ENCODE peak calls at places on chromosomes 2 and 18, in ten cellular contexts. One of them, this sample, is unnamed. For H3K4me1, the result is how much of the 10 kb centered on the place peaks cover.

GRCh38 chr2:95320986-95321767 is 24.0 kb downstream of the KCNIP3 start:
- DNase-seq in effector memory CD4-positive, alpha-beta T cell: no peak
- DNase-seq in Peyer's patch: no peak
- DNase-seq in upper lobe of right lung: no peak
- DNase-seq in GM23248: peak
- DNase-seq in astrocyte: no peak
- DNase-seq in fibroblast of lung: no peak
- DNase-seq in trophoblast cell: no peak
- DNase-seq in CD4-positive, CD25-positive, alpha-beta regulatory T cell: no peak
- DNase-seq in tibial nerve: no peak
- DNase-seq in this sample: no peak

GRCh38 chr18:8766576-8767253 is 61.4 kb downstream of the MTCL1 start:
- DNase-seq in upper lobe of right lung: no peak
- DNase-seq in effector memory CD4-positive, alpha-beta T cell: no peak
- DNase-seq in fibroblast of lung: no peak
- DNase-seq in astrocyte: no peak
- DNase-seq in CD4-positive, CD25-positive, alpha-beta regulatory T cell: no peak
- DNase-seq in GM23248: no peak
- DNase-seq in Peyer's patch: no peak
- DNase-seq in trophoblast cell: no peak
- DNase-seq in tibial nerve: no peak
- DNase-seq in this sample: no peak

GRCh38 chr2:73063909-73064875 is 7.3 kb downstream of the SFXN5 start:
- DNase-seq in upper lobe of right lung: no peak
- DNase-seq in astrocyte: peak
- DNase-seq in effector memory CD4-positive, alpha-beta T cell: no peak
- DNase-seq in Peyer's patch: no peak
- DNase-seq in trophoblast cell: no peak
- DNase-seq in fibroblast of lung: peak
- DNase-seq in GM23248: peak
- DNase-seq in tibial nerve: no peak
- DNase-seq in CD4-positive, CD25-positive, alpha-beta regulatory T cell: no peak
- DNase-seq in this sample: no peak

GRCh38 chr2:161358838-161359237 is 50.6 kb downstream of the PSMD14 start:
- DNase-seq in astrocyte: no peak
- DNase-seq in GM23248: no peak
- DNase-seq in trophoblast cell: peak
- DNase-seq in effector memory CD4-positive, alpha-beta T cell: no peak
- DNase-seq in upper lobe of right lung: no peak
- DNase-seq in fibroblast of lung: no peak
- DNase-seq in tibial nerve: no peak
- DNase-seq in Peyer's patch: no peak
- DNase-seq in CD4-positive, CD25-positive, alpha-beta regulatory T cell: no peak
- DNase-seq in this sample: no peak

GRCh38 chr2:45612741-45613140 is 1.7 kb upstream of the SRBD1 start:
- DNase-seq in upper lobe of right lung: no peak
- DNase-seq in effector memory CD4-positive, alpha-beta T cell: no peak
- DNase-seq in trophoblast cell: no peak
- DNase-seq in fibroblast of lung: no peak
- DNase-seq in Peyer's patch: no peak
- DNase-seq in tibial nerve: no peak
- DNase-seq in GM23248: peak
- DNase-seq in astrocyte: no peak
- DNase-seq in CD4-positive, CD25-positive, alpha-beta regulatory T cell: no peak
- DNase-seq in this sample: peak

GRCh38 chr2:88212251-88212790 is 42.2 kb downstream of the THNSL2 start:
- DNase-seq in fibroblast of lung: no peak
- DNase-seq in tibial nerve: no peak
- DNase-seq in effector memory CD4-positive, alpha-beta T cell: no peak
- DNase-seq in Peyer's patch: no peak
- DNase-seq in upper lobe of right lung: no peak
- DNase-seq in CD4-positive, CD25-positive, alpha-beta regulatory T cell: no peak
- DNase-seq in trophoblast cell: peak
- DNase-seq in GM23248: peak
- DNase-seq in astrocyte: no peak
- DNase-seq in this sample: no peak

GRCh38 chr2:240644171-240644651 is 18.9 kb downstream of the GPR35 start:
- DNase-seq in trophoblast cell: no peak
- DNase-seq in upper lobe of right lung: peak
- DNase-seq in tibial nerve: no peak
- DNase-seq in fibroblast of lung: no peak
- DNase-seq in astrocyte: no peak
- DNase-seq in Peyer's patch: no peak
- DNase-seq in CD4-positive, CD25-positive, alpha-beta regulatory T cell: no peak
- DNase-seq in effector memory CD4-positive, alpha-beta T cell: no peak
- DNase-seq in GM23248: no peak
- DNase-seq in this sample: no peak

GRCh38 chr2:88451647-88452150 is 794 bp downstream of the FOXI3 start:
- DNase-seq in tibial nerve: no peak
- DNase-seq in GM23248: peak
- DNase-seq in upper lobe of right lung: peak
- DNase-seq in astrocyte: no peak
- DNase-seq in trophoblast cell: no peak
- DNase-seq in effector memory CD4-positive, alpha-beta T cell: no peak
- DNase-seq in Peyer's patch: no peak
- DNase-seq in fibroblast of lung: no peak
- DNase-seq in CD4-positive, CD25-positive, alpha-beta regulatory T cell: no peak
- DNase-seq in this sample: peak

GRCh38 chr2:232417489-232417888 is 10.8 kb downstream of the ALPG start:
- DNase-seq in upper lobe of right lung: peak
- DNase-seq in trophoblast cell: no peak
- DNase-seq in tibial nerve: no peak
- DNase-seq in effector memory CD4-positive, alpha-beta T cell: no peak
- DNase-seq in Peyer's patch: no peak
- DNase-seq in GM23248: no peak
- DNase-seq in fibroblast of lung: no peak
- DNase-seq in CD4-positive, CD25-positive, alpha-beta regulatory T cell: no peak
- DNase-seq in astrocyte: no peak
- DNase-seq in this sample: no peak

GRCh38 chr2:161030260-161031063 is 129.8 kb upstream of the TANK start:
- DNase-seq in CD4-positive, CD25-positive, alpha-beta regulatory T cell: no peak
- DNase-seq in effector memory CD4-positive, alpha-beta T cell: no peak
- DNase-seq in trophoblast cell: peak
- DNase-seq in upper lobe of right lung: no peak
- DNase-seq in fibroblast of lung: peak
- DNase-seq in Peyer's patch: no peak
- DNase-seq in tibial nerve: no peak
- DNase-seq in astrocyte: peak
- DNase-seq in GM23248: peak
- DNase-seq in this sample: peak

GRCh38 chr18:10490401-10491289 is 35.2 kb upstream of the NAPG start:
- DNase-seq in GM23248: no peak
- DNase-seq in astrocyte: no peak
- DNase-seq in effector memory CD4-positive, alpha-beta T cell: peak
- DNase-seq in tibial nerve: no peak
- DNase-seq in fibroblast of lung: no peak
- DNase-seq in trophoblast cell: peak
- DNase-seq in Peyer's patch: no peak
- DNase-seq in CD4-positive, CD25-positive, alpha-beta regulatory T cell: peak
- DNase-seq in upper lobe of right lung: no peak
- DNase-seq in this sample: peak

DNA sequence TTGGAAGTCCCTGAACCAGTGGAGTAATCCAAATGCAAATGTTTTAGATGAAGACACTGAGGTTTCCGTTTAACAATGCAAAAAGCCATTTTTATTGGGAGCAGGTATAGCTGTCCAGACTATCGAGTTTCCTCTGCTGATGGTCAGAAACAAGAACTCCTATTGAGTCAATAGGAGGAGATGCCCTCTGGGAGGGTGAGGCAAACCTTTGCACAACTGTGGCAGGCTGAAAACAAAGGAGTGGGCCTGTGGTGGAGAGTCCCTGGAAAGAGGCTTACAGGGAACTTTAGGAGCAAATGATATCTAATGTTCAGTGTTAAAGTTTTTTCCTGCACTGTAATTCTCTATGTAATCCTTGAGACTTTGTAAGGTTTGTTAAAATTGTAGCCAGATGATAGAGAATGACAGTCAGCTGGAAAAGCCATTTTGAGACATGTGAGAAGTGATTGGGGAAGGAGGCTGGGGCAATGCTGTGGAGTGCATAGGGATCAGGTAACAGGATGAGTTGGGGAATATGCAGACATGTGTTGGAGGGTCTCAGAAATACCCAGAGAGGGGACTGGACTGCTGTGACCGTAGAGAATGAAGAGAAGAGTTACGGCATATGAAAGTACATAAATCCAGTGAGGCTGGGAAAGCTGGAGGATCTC is 15.1 kb upstream of the EML4 start:
- DNase-seq in trophoblast cell: no peak
- DNase-seq in tibial nerve: no peak
- DNase-seq in Peyer's patch: no peak
- DNase-seq in GM23248: no peak
- DNase-seq in upper lobe of right lung: no peak
- DNase-seq in CD4-positive, CD25-positive, alpha-beta regulatory T cell: no peak
- DNase-seq in effector memory CD4-positive, alpha-beta T cell: no peak
- DNase-seq in astrocyte: no peak
- DNase-seq in fibroblast of lung: no peak
- DNase-seq in this sample: no peak
- H3K4me1 ChIP-seq in trophoblast cell: under half
- H3K4me1 ChIP-seq in tibial nerve: under half
- H3K4me1 ChIP-seq in Peyer's patch: under half
- H3K4me1 ChIP-seq in GM23248: under half
- H3K4me1 ChIP-seq in upper lobe of right lung: under half
- H3K4me1 ChIP-seq in CD4-positive, CD25-positive, alpha-beta regulatory T cell: under half
- H3K4me1 ChIP-seq in effector memory CD4-positive, alpha-beta T cell: under half
- H3K4me1 ChIP-seq in astrocyte: under half
- H3K4me1 ChIP-seq in fibroblast of lung: under half
- H3K4me1 ChIP-seq in this sample: under half

GRCh38 chr18:44802508-44802907 is 121.8 kb downstream of the SETBP1 start:
- DNase-seq in upper lobe of right lung: no peak
- DNase-seq in astrocyte: peak
- DNase-seq in effector memory CD4-positive, alpha-beta T cell: no peak
- DNase-seq in trophoblast cell: no peak
- DNase-seq in Peyer's patch: no peak
- DNase-seq in fibroblast of lung: peak
- DNase-seq in CD4-positive, CD25-positive, alpha-beta regulatory T cell: no peak
- DNase-seq in tibial nerve: no peak
- DNase-seq in GM23248: peak
- DNase-seq in this sample: no peak

GRCh38 chr18:44803019-44803650 is 122.4 kb downstream of the SETBP1 start:
- DNase-seq in Peyer's patch: peak
- DNase-seq in fibroblast of lung: peak
- DNase-seq in tibial nerve: no peak
- DNase-seq in CD4-positive, CD25-positive, alpha-beta regulatory T cell: no peak
- DNase-seq in trophoblast cell: no peak
- DNase-seq in GM23248: peak
- DNase-seq in effector memory CD4-positive, alpha-beta T cell: no peak
- DNase-seq in upper lobe of right lung: no peak
- DNase-seq in astrocyte: peak
- DNase-seq in this sample: no peak

GRCh38 chr18:44799422-44800421 is 119.0 kb downstream of the SETBP1 start:
- DNase-seq in upper lobe of right lung: no peak
- DNase-seq in Peyer's patch: no peak
- DNase-seq in GM23248: no peak
- DNase-seq in tibial nerve: no peak
- DNase-seq in CD4-positive, CD25-positive, alpha-beta regulatory T cell: no peak
- DNase-seq in fibroblast of lung: no peak
- DNase-seq in trophoblast cell: no peak
- DNase-seq in astrocyte: no peak
- DNase-seq in effector memory CD4-positive, alpha-beta T cell: no peak
- DNase-seq in this sample: no peak

GRCh38 chr18:44804033-44804432 is 123.3 kb downstream of the SETBP1 start:
- DNase-seq in astrocyte: no peak
- DNase-seq in trophoblast cell: no peak
- DNase-seq in CD4-positive, CD25-positive, alpha-beta regulatory T cell: no peak
- DNase-seq in GM23248: peak
- DNase-seq in Peyer's patch: no peak
- DNase-seq in effector memory CD4-positive, alpha-beta T cell: no peak
- DNase-seq in upper lobe of right lung: no peak
- DNase-seq in fibroblast of lung: no peak
- DNase-seq in tibial nerve: no peak
- DNase-seq in this sample: no peak

DNA sequence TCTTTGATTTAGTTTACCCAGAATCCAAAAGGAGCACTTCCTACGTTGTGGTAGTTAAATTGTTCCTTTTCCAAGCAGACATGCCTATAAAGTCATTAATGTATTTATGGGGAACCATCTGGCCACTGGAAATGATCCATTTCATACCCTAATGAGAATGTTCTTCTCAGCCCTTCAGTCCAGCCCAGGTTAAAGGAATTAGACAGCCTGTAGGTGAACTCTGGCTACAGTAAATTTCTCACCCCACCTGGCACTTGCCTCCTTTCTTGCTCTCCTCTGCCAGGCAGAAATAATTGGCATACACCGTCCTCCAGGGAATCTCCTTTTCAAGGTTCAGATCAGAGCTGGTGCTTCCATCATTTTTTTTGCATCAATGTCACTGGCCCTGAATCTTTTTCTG is 121.1 kb downstream of the SETBP1 start:
- DNase-seq in effector memory CD4-positive, alpha-beta T cell: no peak
- DNase-seq in trophoblast cell: no peak
- DNase-seq in Peyer's patch: no peak
- DNase-seq in CD4-positive, CD25-positive, alpha-beta regulatory T cell: no peak
- DNase-seq in tibial nerve: no peak
- DNase-seq in astrocyte: no peak
- DNase-seq in upper lobe of right lung: no peak
- DNase-seq in fibroblast of lung: no peak
- DNase-seq in GM23248: no peak
- DNase-seq in this sample: no peak
- H3K4me1 ChIP-seq in effector memory CD4-positive, alpha-beta T cell: under half
- H3K4me1 ChIP-seq in trophoblast cell: under half
- H3K4me1 ChIP-seq in Peyer's patch: under half
- H3K4me1 ChIP-seq in CD4-positive, CD25-positive, alpha-beta regulatory T cell: under half
- H3K4me1 ChIP-seq in tibial nerve: under half
- H3K4me1 ChIP-seq in astrocyte: under half
- H3K4me1 ChIP-seq in upper lobe of right lung: under half
- H3K4me1 ChIP-seq in fibroblast of lung: under half
- H3K4me1 ChIP-seq in GM23248: under half
- H3K4me1 ChIP-seq in this sample: under half

DNA sequence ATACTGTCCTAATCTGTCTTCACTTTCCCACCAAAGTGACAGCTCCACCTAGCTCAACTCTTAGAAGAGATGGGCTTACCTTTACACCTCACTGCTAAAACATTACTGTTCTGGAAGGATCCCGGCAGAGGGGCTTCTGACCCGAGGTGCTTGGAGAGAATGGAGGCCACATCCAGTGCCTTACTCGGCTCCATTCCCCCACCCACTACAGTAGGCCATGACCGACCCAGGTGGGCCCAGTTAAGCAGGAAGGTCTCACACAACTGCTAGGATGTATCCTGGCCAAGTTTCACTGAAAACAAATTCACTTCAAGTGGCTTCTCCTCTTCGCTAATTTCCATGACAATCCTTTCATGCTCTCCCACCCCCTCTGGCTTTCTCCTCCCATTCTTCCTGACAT is 11.9 kb downstream of the WIPF1 start:
- DNase-seq in Peyer's patch: no peak
- DNase-seq in effector memory CD4-positive, alpha-beta T cell: no peak
- DNase-seq in trophoblast cell: no peak
- DNase-seq in CD4-positive, CD25-positive, alpha-beta regulatory T cell: no peak
- DNase-seq in fibroblast of lung: no peak
- DNase-seq in upper lobe of right lung: no peak
- DNase-seq in tibial nerve: no peak
- DNase-seq in astrocyte: no peak
- DNase-seq in GM23248: no peak
- DNase-seq in this sample: no peak
- H3K4me1 ChIP-seq in Peyer's patch: under half
- H3K4me1 ChIP-seq in effector memory CD4-positive, alpha-beta T cell: half or more
- H3K4me1 ChIP-seq in trophoblast cell: under half
- H3K4me1 ChIP-seq in CD4-positive, CD25-positive, alpha-beta regulatory T cell: half or more
- H3K4me1 ChIP-seq in fibroblast of lung: under half
- H3K4me1 ChIP-seq in upper lobe of right lung: under half
- H3K4me1 ChIP-seq in tibial nerve: half or more
- H3K4me1 ChIP-seq in astrocyte: under half
- H3K4me1 ChIP-seq in GM23248: under half
- H3K4me1 ChIP-seq in this sample: under half

GRCh38 chr2:208047840-208048239 is 22.5 kb upstream of the PLEKHM3 start:
- DNase-seq in GM23248: no peak
- DNase-seq in astrocyte: no peak
- DNase-seq in Peyer's patch: no peak
- DNase-seq in CD4-positive, CD25-positive, alpha-beta regulatory T cell: no peak
- DNase-seq in trophoblast cell: no peak
- DNase-seq in tibial nerve: no peak
- DNase-seq in upper lobe of right lung: no peak
- DNase-seq in effector memory CD4-positive, alpha-beta T cell: no peak
- DNase-seq in fibroblast of lung: no peak
- DNase-seq in this sample: no peak
- H3K4me1 ChIP-seq in GM23248: under half
- H3K4me1 ChIP-seq in astrocyte: under half
- H3K4me1 ChIP-seq in Peyer's patch: under half
- H3K4me1 ChIP-seq in CD4-positive, CD25-positive, alpha-beta regulatory T cell: under half
- H3K4me1 ChIP-seq in trophoblast cell: under half
- H3K4me1 ChIP-seq in tibial nerve: under half
- H3K4me1 ChIP-seq in upper lobe of right lung: under half
- H3K4me1 ChIP-seq in effector memory CD4-positive, alpha-beta T cell: under half
- H3K4me1 ChIP-seq in fibroblast of lung: under half
- H3K4me1 ChIP-seq in this sample: under half

This sample was measured in thyroid gland.